ENCODE peak calls at places on chromosomes 13 and 19, in eight cellular contexts. One of them, this sample, is unnamed.

GRCh38 chr19:12913871-12914690 is 5.0 kb downstream of the SYCE2 start:
- DNase-seq in retina: peak
- DNase-seq in ELR: no peak
- DNase-seq in NCI-H1105: no peak
- DNase-seq in caudate nucleus: no peak
- DNase-seq in activated CD4-positive, alpha-beta T cell treated with anti-CD3 and anti-CD28 coated beads for 4 hours: peak
- DNase-seq in stimulated activated CD4-positive, alpha-beta T cell treated with anti-CD3 and anti-CD28 coated beads, Interleukin-2, amount 100 ng/mL, for 48 hours: no peak
- DNase-seq in hypothalamus: no peak
- DNase-seq in this sample: peak

GRCh38 chr19:43533546-43534304 is 737 bp downstream of the ZNF575 start:
- DNase-seq in stimulated activated CD4-positive, alpha-beta T cell treated with anti-CD3 and anti-CD28 coated beads, Interleukin-2, amount 100 ng/mL, for 48 hours: peak
- DNase-seq in ELR: peak
- DNase-seq in hypothalamus: peak
- DNase-seq in caudate nucleus: peak
- DNase-seq in activated CD4-positive, alpha-beta T cell treated with anti-CD3 and anti-CD28 coated beads for 4 hours: peak
- DNase-seq in retina: peak
- DNase-seq in NCI-H1105: peak
- DNase-seq in this sample: peak

GRCh38 chr19:50480281-50481111 is 3.8 kb upstream of the GARIN5A start:
- DNase-seq in hypothalamus: no peak
- DNase-seq in retina: no peak
- DNase-seq in activated CD4-positive, alpha-beta T cell treated with anti-CD3 and anti-CD28 coated beads for 4 hours: no peak
- DNase-seq in ELR: no peak
- DNase-seq in NCI-H1105: no peak
- DNase-seq in caudate nucleus: no peak
- DNase-seq in stimulated activated CD4-positive, alpha-beta T cell treated with anti-CD3 and anti-CD28 coated beads, Interleukin-2, amount 100 ng/mL, for 48 hours: no peak
- DNase-seq in this sample: no peak

GRCh38 chr19:58401825-58402433 is 6.5 kb downstream of the RNF225 start:
- DNase-seq in NCI-H1105: no peak
- DNase-seq in retina: no peak
- DNase-seq in activated CD4-positive, alpha-beta T cell treated with anti-CD3 and anti-CD28 coated beads for 4 hours: no peak
- DNase-seq in hypothalamus: no peak
- DNase-seq in stimulated activated CD4-positive, alpha-beta T cell treated with anti-CD3 and anti-CD28 coated beads, Interleukin-2, amount 100 ng/mL, for 48 hours: no peak
- DNase-seq in ELR: no peak
- DNase-seq in caudate nucleus: no peak
- DNase-seq in this sample: no peak

GRCh38 chr19:35220315-35220921 is 8.1 kb downstream of the FAM187B start:
- DNase-seq in caudate nucleus: no peak
- DNase-seq in NCI-H1105: no peak
- DNase-seq in stimulated activated CD4-positive, alpha-beta T cell treated with anti-CD3 and anti-CD28 coated beads, Interleukin-2, amount 100 ng/mL, for 48 hours: no peak
- DNase-seq in activated CD4-positive, alpha-beta T cell treated with anti-CD3 and anti-CD28 coated beads for 4 hours: no peak
- DNase-seq in ELR: no peak
- DNase-seq in retina: no peak
- DNase-seq in hypothalamus: no peak
- DNase-seq in this sample: no peak

GRCh38 chr13:37777676-37778075 is 91.9 kb downstream of the TRPC4 start:
- DNase-seq in activated CD4-positive, alpha-beta T cell treated with anti-CD3 and anti-CD28 coated beads for 4 hours: no peak
- DNase-seq in hypothalamus: no peak
- DNase-seq in retina: no peak
- DNase-seq in stimulated activated CD4-positive, alpha-beta T cell treated with anti-CD3 and anti-CD28 coated beads, Interleukin-2, amount 100 ng/mL, for 48 hours: no peak
- DNase-seq in ELR: no peak
- DNase-seq in NCI-H1105: no peak
- DNase-seq in caudate nucleus: no peak
- DNase-seq in this sample: no peak

GRCh38 chr13:32895296-32895695 is 120.9 kb upstream of the KL start:
- DNase-seq in NCI-H1105: no peak
- DNase-seq in hypothalamus: no peak
- DNase-seq in activated CD4-positive, alpha-beta T cell treated with anti-CD3 and anti-CD28 coated beads for 4 hours: no peak
- DNase-seq in retina: no peak
- DNase-seq in ELR: no peak
- DNase-seq in stimulated activated CD4-positive, alpha-beta T cell treated with anti-CD3 and anti-CD28 coated beads, Interleukin-2, amount 100 ng/mL, for 48 hours: no peak
- DNase-seq in caudate nucleus: no peak
- DNase-seq in this sample: no peak

GRCh38 chr19:369876-370275 is 25.3 kb upstream of the MIER2 start:
- DNase-seq in NCI-H1105: no peak
- DNase-seq in activated CD4-positive, alpha-beta T cell treated with anti-CD3 and anti-CD28 coated beads for 4 hours: no peak
- DNase-seq in caudate nucleus: no peak
- DNase-seq in stimulated activated CD4-positive, alpha-beta T cell treated with anti-CD3 and anti-CD28 coated beads, Interleukin-2, amount 100 ng/mL, for 48 hours: no peak
- DNase-seq in hypothalamus: no peak
- DNase-seq in retina: no peak
- DNase-seq in ELR: no peak
- DNase-seq in this sample: no peak

GRCh38 chr19:23203841-23204344 is 46.3 kb downstream of the ZNF724 start:
- DNase-seq in activated CD4-positive, alpha-beta T cell treated with anti-CD3 and anti-CD28 coated beads for 4 hours: no peak
- DNase-seq in stimulated activated CD4-positive, alpha-beta T cell treated with anti-CD3 and anti-CD28 coated beads, Interleukin-2, amount 100 ng/mL, for 48 hours: no peak
- DNase-seq in NCI-H1105: no peak
- DNase-seq in caudate nucleus: no peak
- DNase-seq in retina: peak
- DNase-seq in hypothalamus: no peak
- DNase-seq in ELR: no peak
- DNase-seq in this sample: no peak

GRCh38 chr13:75345191-75345590 is 136.8 kb downstream of the TBC1D4 start:
- DNase-seq in retina: no peak
- DNase-seq in activated CD4-positive, alpha-beta T cell treated with anti-CD3 and anti-CD28 coated beads for 4 hours: no peak
- DNase-seq in ELR: peak
- DNase-seq in stimulated activated CD4-positive, alpha-beta T cell treated with anti-CD3 and anti-CD28 coated beads, Interleukin-2, amount 100 ng/mL, for 48 hours: no peak
- DNase-seq in hypothalamus: no peak
- DNase-seq in NCI-H1105: no peak
- DNase-seq in caudate nucleus: no peak
- DNase-seq in this sample: peak

GRCh38 chr19:16614941-16615340 is 13.1 kb downstream of the MED26 start:
- DNase-seq in caudate nucleus: no peak
- DNase-seq in hypothalamus: no peak
- DNase-seq in ELR: no peak
- DNase-seq in activated CD4-positive, alpha-beta T cell treated with anti-CD3 and anti-CD28 coated beads for 4 hours: no peak
- DNase-seq in stimulated activated CD4-positive, alpha-beta T cell treated with anti-CD3 and anti-CD28 coated beads, Interleukin-2, amount 100 ng/mL, for 48 hours: no peak
- DNase-seq in retina: no peak
- DNase-seq in NCI-H1105: no peak
- DNase-seq in this sample: no peak

GRCh38 chr19:42563352-42564210 is 31.1 kb downstream of the CEACAM8 start:
- DNase-seq in activated CD4-positive, alpha-beta T cell treated with anti-CD3 and anti-CD28 coated beads for 4 hours: no peak
- DNase-seq in hypothalamus: no peak
- DNase-seq in ELR: peak
- DNase-seq in caudate nucleus: no peak
- DNase-seq in NCI-H1105: peak
- DNase-seq in retina: peak
- DNase-seq in stimulated activated CD4-positive, alpha-beta T cell treated with anti-CD3 and anti-CD28 coated beads, Interleukin-2, amount 100 ng/mL, for 48 hours: peak
- DNase-seq in this sample: peak

GRCh38 chr19:35006342-35006998 is 6.3 kb downstream of the GRAMD1A start:
- DNase-seq in caudate nucleus: no peak
- DNase-seq in activated CD4-positive, alpha-beta T cell treated with anti-CD3 and anti-CD28 coated beads for 4 hours: no peak
- DNase-seq in ELR: peak
- DNase-seq in hypothalamus: no peak
- DNase-seq in retina: no peak
- DNase-seq in NCI-H1105: no peak
- DNase-seq in stimulated activated CD4-positive, alpha-beta T cell treated with anti-CD3 and anti-CD28 coated beads, Interleukin-2, amount 100 ng/mL, for 48 hours: no peak
- DNase-seq in this sample: peak

This sample was measured in cardiac fibroblast.